ENCODE peak calls at places on chromosomes 12 and 14, in four cellular contexts. W is fibroblast of mammary gland, P is type B pancreatic cell, Y is fibroblast of pulmonary artery. C is an unnamed sample.

GRCh38 chr12:102958073-102958829 is 777 bp downstream of the ASCL1 start:
- DNase-seq in W (peak), P (no peak), Y (peak), C (no peak)

GRCh38 chr12:99157946-99158345 is 489.6 kb upstream of the GARIN6 start:
- DNase-seq in W (peak), P (no peak), Y (no peak), C (no peak)

GRCh38 chr14:50836515-50836914 is 5.6 kb upstream of the NIN start:
- DNase-seq in W (no peak), P (no peak), Y (no peak), C (no peak)

GRCh38 chr12:54701940-54702592 is 53.9 kb upstream of the DCD start:
- DNase-seq in W (peak), P (no peak), Y (peak), C (no peak)

GRCh38 chr12:21884942-21885341 is 56.3 kb downstream of the ABCC9 start:
- DNase-seq in W (no peak), P (no peak), Y (no peak), C (no peak)

GRCh38 chr12:71558445-71558844 is 105.2 kb downstream of the ZFC3H1 start:
- DNase-seq in W (peak), P (no peak), Y (peak), C (no peak)

GRCh38 chr12:94186461-94187237 is 38.3 kb downstream of the PLXNC1 start:
- DNase-seq in W (peak), P (peak), Y (peak), C (no peak)

GRCh38 chr12:120940799-120941198 is 36.6 kb upstream of the SPPL3 start:
- DNase-seq in W (peak), P (no peak), Y (peak), C (no peak)

GRCh38 chr12:111405856-111406473 is at the start of gene SH2B3:
- DNase-seq in W (peak), P (no peak), Y (no peak), C (no peak)

GRCh38 chr14:105501504-105502291 is 10.7 kb downstream of the TEDC1 start:
- DNase-seq in W (no peak), P (no peak), Y (no peak), C (no peak)

GRCh38 chr14:61568572-61569011 is 126.7 kb upstream of the HIF1A start:
- DNase-seq in W (no peak), P (no peak), Y (no peak), C (no peak)

GRCh38 chr14:88468396-88468795 is 82.9 kb downstream of the SPATA7 start:
- DNase-seq in W (peak), P (no peak), Y (peak), C (no peak)

GRCh38 chr12:94640134-94640928 is 10.0 kb downstream of the TMCC3 start:
- DNase-seq in W (peak), P (no peak), Y (peak), C (peak)

GRCh38 chr14:36279306-36280244 is 40.9 kb downstream of the MBIP start:
- DNase-seq in W (no peak), P (no peak), Y (no peak), C (no peak)

GRCh38 chr14:68495101-68495637 is 297.7 kb downstream of the ZFP36L1 start:
- DNase-seq in W (no peak), P (no peak), Y (no peak), C (no peak)

GRCh38 chr12:7501031-7501585 is 2.5 kb downstream of the CD163 start:
- DNase-seq in W (peak), P (no peak), Y (no peak), C (no peak)

GRCh38 chr12:124914392-124915248 is at the start of gene UBC:
- DNase-seq in W (peak), P (peak), Y (peak), C (peak)

GRCh38 chr12:68368332-68368731 is 36.2 kb upstream of the MDM1 start:
- DNase-seq in W (peak), P (no peak), Y (no peak), C (no peak)

GRCh38 chr12:5861426-5861825 is 83.6 kb downstream of the ANO2 start:
- DNase-seq in W (no peak), P (no peak), Y (no peak), C (no peak)

GRCh38 chr14:77377502-77377844 is 294 bp downstream of the SAMD15 start:
- DNase-seq in W (no peak), P (no peak), Y (no peak), C (no peak)

GRCh38 chr12:116266220-116266619 is 11.3 kb downstream of the MED13L start:
- DNase-seq in W (no peak), P (no peak), Y (no peak), C (no peak)

GRCh38 chr12:25677180-25677937 is 124.3 kb upstream of the LMNTD1 start:
- DNase-seq in W (no peak), P (no peak), Y (peak), C (no peak)

GRCh38 chr12:1883513-1883912 is 34.9 kb downstream of the CACNA2D4 start:
- DNase-seq in W (no peak), P (no peak), Y (no peak), C (no peak)

GRCh38 chr12:95634622-95635621 is 83.6 kb upstream of the USP44 start:
- DNase-seq in W (no peak), P (no peak), Y (peak), C (no peak)

GRCh38 chr14:37625597-37626595 is 30.5 kb downstream of the TTC6 start:
- DNase-seq in W (no peak), P (no peak), Y (no peak), C (no peak)

GRCh38 chr14:72611956-72612500 is 281.9 kb downstream of the DPF3 start:
- DNase-seq in W (no peak), P (no peak), Y (no peak), C (no peak)

GRCh38 chr12:6551496-6552139 is 4.2 kb downstream of the IFFO1 start:
- DNase-seq in W (peak), P (no peak), Y (peak), C (no peak)

GRCh38 chr12:31896514-31897039 is 62.6 kb upstream of the RESF1 start:
- DNase-seq in W (peak), P (no peak), Y (peak), C (peak)

GRCh38 chr12:31518680-31519227 is 72.2 kb downstream of the DENND5B start:
- DNase-seq in W (peak), P (no peak), Y (peak), C (no peak)

GRCh38 chr12:120651821-120652220 is 11.4 kb downstream of the CABP1 start:
- DNase-seq in W (peak), P (no peak), Y (peak), C (no peak)

GRCh38 chr14:42193426-42193766 is 586.7 kb downstream of the LRFN5 start:
- DNase-seq in W (no peak), P (no peak), Y (no peak), C (no peak)

GRCh38 chr12:16088421-16088820 is 177.3 kb downstream of the DERA start:
- DNase-seq in W (no peak), P (no peak), Y (no peak), C (no peak)

GRCh38 chr14:72608391-72609204 is 285.3 kb downstream of the DPF3 start:
- DNase-seq in W (peak), P (peak), Y (peak), C (no peak)

GRCh38 chr14:55473786-55474185 is 33.4 kb upstream of the TBPL2 start:
- DNase-seq in W (no peak), P (no peak), Y (no peak), C (no peak)

DNA sequence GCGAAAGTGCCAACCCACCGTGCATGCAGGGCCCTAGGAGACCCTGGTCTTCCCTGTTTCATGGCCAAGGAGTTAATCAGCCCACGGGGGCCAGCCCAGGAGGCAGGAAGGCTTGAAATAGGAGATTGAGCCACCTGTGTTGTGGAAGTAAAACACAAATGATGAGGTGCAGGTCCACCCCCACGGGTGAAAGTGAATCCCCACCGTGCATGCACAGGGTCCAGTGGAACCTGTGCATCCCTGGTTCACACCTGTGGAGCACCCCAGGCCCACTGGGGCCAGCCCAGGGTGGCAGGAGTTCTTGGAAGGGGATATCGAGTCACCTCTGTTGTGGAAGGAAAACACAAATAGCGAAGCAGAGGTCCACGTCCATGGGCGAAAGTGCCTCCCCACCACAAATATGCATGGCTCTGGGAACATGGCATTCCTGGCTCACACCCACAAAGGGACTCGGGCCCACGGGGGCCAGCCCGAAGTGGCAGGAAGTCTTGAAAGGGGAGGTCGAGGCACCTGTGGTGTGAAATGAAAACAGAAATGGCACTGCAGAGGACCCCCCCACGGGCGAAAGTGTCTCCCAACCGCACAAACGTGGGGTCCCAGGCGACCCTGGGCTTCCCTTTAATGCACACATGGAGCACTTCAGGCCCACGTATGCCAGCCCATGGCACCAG is 381.5 kb downstream of the ALG10 start:
- DNase-seq in W (no peak), P (peak), Y (no peak), C (peak)
- TF ChIP-seq CTCF in W (no peak), P (no peak), Y (no peak), C (no peak)

GRCh38 chr12:57476162-57476992 is 3.3 kb downstream of the ARHGAP9 start:
- DNase-seq in W (no peak), P (no peak), Y (no peak), C (peak)
- TF ChIP-seq CTCF in W (no peak), P (peak), Y (no peak), C (peak)

DNA sequence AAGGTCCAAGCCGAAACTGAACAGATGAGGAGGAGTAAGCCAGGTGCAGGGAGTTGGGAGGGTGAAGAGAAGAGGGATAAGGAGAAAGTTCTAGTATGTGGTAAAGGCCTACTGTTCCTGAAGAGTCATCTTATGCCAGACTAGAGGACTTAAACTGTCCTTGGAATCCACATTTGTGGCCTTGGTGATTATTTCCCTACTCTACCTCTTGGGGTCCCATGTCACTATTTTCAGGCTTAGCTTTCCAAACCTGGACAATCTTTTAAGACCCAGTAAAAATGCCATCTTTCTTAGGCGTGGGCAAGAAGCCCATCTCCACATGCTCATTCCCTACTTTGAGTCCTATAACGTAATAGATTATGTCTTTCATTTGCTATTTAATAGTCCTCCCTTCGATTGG is 40.1 kb upstream of the CRY1 start:
- DNase-seq in W (no peak), P (no peak), Y (no peak), C (no peak)
- TF ChIP-seq CTCF in W (no peak), P (no peak), Y (no peak), C (no peak)

GRCh38 chr12:88578821-88579518 is 1.3 kb downstream of the KITLG start:
- DNase-seq in W (peak), P (no peak), Y (no peak), C (no peak)

GRCh38 chr12:88575361-88575959 is 4.8 kb downstream of the KITLG start:
- DNase-seq in W (peak), P (no peak), Y (no peak), C (no peak)

GRCh38 chr12:88579572-88579940 is 715 bp downstream of the KITLG start:
- DNase-seq in W (no peak), P (no peak), Y (no peak), C (no peak)

GRCh38 chr12:88578274-88578673 is 2.0 kb downstream of the KITLG start:
- DNase-seq in W (peak), P (no peak), Y (no peak), C (no peak)

GRCh38 chr12:88577537-88577936 is 2.7 kb downstream of the KITLG start:
- DNase-seq in W (peak), P (no peak), Y (no peak), C (no peak)
- TF ChIP-seq CTCF in W (peak), P (peak), Y (no peak), C (no peak)

DNA sequence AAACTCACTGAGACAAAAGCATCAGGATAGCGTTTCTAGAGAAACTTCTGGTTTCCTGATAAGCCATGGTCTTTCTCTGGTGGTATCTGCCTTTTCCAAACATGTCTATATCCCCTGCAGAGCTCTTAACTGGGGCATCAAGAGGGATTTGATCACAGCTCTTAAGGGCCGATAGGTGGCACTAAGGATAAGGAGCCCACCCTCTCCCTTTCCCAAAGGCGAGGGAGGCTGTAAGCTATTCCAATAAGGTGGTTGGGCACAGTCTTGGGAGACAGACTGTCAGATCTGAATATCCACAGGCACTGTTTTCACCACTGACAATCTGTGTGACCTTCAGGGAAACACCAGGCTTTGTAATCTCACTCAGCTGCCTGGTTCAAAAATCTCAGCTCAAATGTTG is 206.0 kb downstream of the ADGRD1 start:
- DNase-seq in W (no peak), P (no peak), Y (no peak), C (no peak)
- TF ChIP-seq CTCF in W (no peak), P (peak), Y (no peak), C (no peak)

GRCh38 chr14:79989990-79990389 is 221.3 kb downstream of the DIO2 start:
- DNase-seq in W (no peak), P (no peak), Y (no peak), C (no peak)
- TF ChIP-seq CTCF in W (no peak), P (no peak), Y (no peak), C (no peak)

DNA sequence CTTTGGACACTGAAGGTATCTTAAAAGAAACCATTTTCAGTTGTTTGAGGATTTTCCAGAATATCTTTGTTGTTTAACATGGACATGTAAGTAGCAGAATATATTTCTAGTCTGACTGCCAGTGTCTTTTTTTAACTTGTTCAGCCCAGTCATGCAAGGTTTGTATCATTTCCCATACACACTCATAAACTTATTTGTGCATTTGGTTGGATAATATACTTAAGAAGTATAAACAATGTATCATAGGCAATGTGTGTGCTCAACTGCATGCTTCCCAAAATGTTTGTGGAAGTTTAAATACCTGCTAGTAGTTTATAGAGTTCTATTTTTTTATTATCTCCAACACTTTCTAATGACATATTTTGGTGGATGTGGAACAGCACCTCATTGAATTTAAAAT is 707.4 kb upstream of the FBXO33 start:
- DNase-seq in W (no peak), P (no peak), Y (no peak), C (no peak)
- TF ChIP-seq CTCF in W (no peak), P (no peak), Y (no peak), C (no peak)